ENCODE peak calls at places on chromosomes 2 and 18, in six cellular contexts. X is IMR-90, B is left ventricle myocardium inferior, M is right atrium auricular region, P is astrocyte of the spinal cord, I is pancreas. J is an unnamed sample.

GRCh38 chr18:58288922-58289797 is 245.1 kb downstream of the NEDD4L start:
- DNase-seq in M (no peak), P (peak; percentile 54), I (no peak), B (no peak), X (peak; percentile 65), J (no peak)

GRCh38 chr2:202530038-202530437 is 104.7 kb upstream of the FAM117B start:
- DNase-seq in X (no peak), I (no peak), M (no peak), B (no peak), P (peak; percentile 14), J (no peak)

GRCh38 chr2:42138163-42139016 is 30.8 kb upstream of the EML4 start:
- DNase-seq in P (peak; percentile 98), X (peak; percentile 98), B (no peak), M (no peak), I (peak; percentile 22), J (peak; percentile 96)

GRCh38 chr2:156437272-156437671 is 1.1 kb downstream of the GPD2 start:
- DNase-seq in X (peak; percentile 43), P (no peak), B (no peak), I (no peak), M (peak; percentile 72), J (peak; percentile 71)

GRCh38 chr2:41723531-41723930 is 324.3 kb upstream of the PKDCC start:
- DNase-seq in X (no peak), P (peak; percentile 23), I (no peak), M (no peak), B (no peak), J (no peak)

GRCh38 chr2:82234283-82234682 is 1929.7 kb upstream of the LRRTM1 start:
- DNase-seq in X (no peak), P (no peak), B (no peak), I (no peak), M (no peak), J (no peak)

GRCh38 chr2:207926133-207927076 is 98.9 kb downstream of the PLEKHM3 start:
- DNase-seq in X (peak; percentile 85), P (peak; percentile 52), I (peak; percentile 38), M (peak; percentile 79), B (peak; percentile 25), J (peak; percentile 83)

GRCh38 chr18:39494211-39494896 is 1928.8 kb upstream of the CELF4 start:
- DNase-seq in X (no peak), I (no peak), B (no peak), P (no peak), M (no peak), J (no peak)

GRCh38 chr2:30367232-30368070 is 79.6 kb upstream of the LCLAT1 start:
- DNase-seq in M (no peak), P (peak; percentile 36), B (no peak), X (peak; percentile 86), I (no peak), J (peak; percentile 44)

GRCh38 chr2:122145805-122146204 is 390.4 kb downstream of the TSN start:
- DNase-seq in M (no peak), I (no peak), P (no peak), X (no peak), B (no peak), J (no peak)

GRCh38 chr18:23547806-23548205 is 38.5 kb downstream of the NPC1 start:
- DNase-seq in M (no peak), X (no peak), B (no peak), P (peak; percentile 15), I (no peak), J (peak; percentile 43)

GRCh38 chr2:46722142-46722541 is 193.5 kb downstream of the MCFD2 start:
- DNase-seq in X (no peak), B (no peak), P (no peak), I (no peak), M (no peak), J (no peak)

GRCh38 chr18:75075016-75075305 is 134.0 kb downstream of the PTGR3 start:
- DNase-seq in B (no peak), X (no peak), P (no peak), M (peak; percentile 42), I (no peak), J (no peak)

GRCh38 chr2:71639735-71640134 is 186.4 kb downstream of the DYSF start:
- DNase-seq in X (no peak), M (no peak), I (no peak), P (no peak), B (no peak), J (no peak)

GRCh38 chr2:240655931-240656886 is 26.5 kb downstream of the AQP12B start:
- DNase-seq in B (no peak), X (peak; percentile 49), M (peak; percentile 28), P (peak; percentile 16), I (no peak), J (peak; percentile 14)

GRCh38 chr2:235958631-235959395 is 209.4 kb downstream of the GBX2 start:
- DNase-seq in X (no peak), I (no peak), M (no peak), P (peak; percentile 24), B (no peak), J (no peak)

GRCh38 chr2:95204396-95204795 is 2.9 kb upstream of the ZNF892 start:
- DNase-seq in X (no peak), B (no peak), M (no peak), P (no peak), I (no peak), J (no peak)

GRCh38 chr2:69948032-69948962 is 13.1 kb downstream of the ASPRV1 start:
- DNase-seq in I (no peak), M (peak; percentile 38), P (no peak), B (no peak), X (no peak), J (no peak)

GRCh38 chr2:234861841-234862735 is 89.7 kb upstream of the SH3BP4 start:
- DNase-seq in X (no peak), P (no peak), I (no peak), M (no peak), B (peak; percentile 56), J (peak; percentile 10)

GRCh38 chr18:2906522-2907458 is 60.0 kb downstream of the EMILIN2 start:
- DNase-seq in I (no peak), X (no peak), M (peak; percentile 56), P (no peak), B (no peak), J (no peak)

GRCh38 chr2:151228847-151229497 is 32.7 kb downstream of the RBM43 start:
- DNase-seq in X (no peak), I (no peak), B (no peak), P (peak; percentile 27), M (no peak), J (no peak)

GRCh38 chr2:241833938-241834852 is 24.5 kb downstream of the PDCD1 start:
- DNase-seq in M (peak; percentile 42), P (no peak), X (no peak), B (no peak), I (no peak), J (no peak)

GRCh38 chr2:86337235-86338099 is at the start of gene REEP1:
- DNase-seq in P (peak; percentile 1), M (no peak), B (peak; percentile 40), I (peak; percentile 17), X (no peak), J (no peak)

GRCh38 chr2:235860111-235860510 is 308.1 kb downstream of the GBX2 start:
- DNase-seq in I (no peak), B (no peak), X (no peak), P (peak; percentile 65), M (no peak), J (no peak)

DNA sequence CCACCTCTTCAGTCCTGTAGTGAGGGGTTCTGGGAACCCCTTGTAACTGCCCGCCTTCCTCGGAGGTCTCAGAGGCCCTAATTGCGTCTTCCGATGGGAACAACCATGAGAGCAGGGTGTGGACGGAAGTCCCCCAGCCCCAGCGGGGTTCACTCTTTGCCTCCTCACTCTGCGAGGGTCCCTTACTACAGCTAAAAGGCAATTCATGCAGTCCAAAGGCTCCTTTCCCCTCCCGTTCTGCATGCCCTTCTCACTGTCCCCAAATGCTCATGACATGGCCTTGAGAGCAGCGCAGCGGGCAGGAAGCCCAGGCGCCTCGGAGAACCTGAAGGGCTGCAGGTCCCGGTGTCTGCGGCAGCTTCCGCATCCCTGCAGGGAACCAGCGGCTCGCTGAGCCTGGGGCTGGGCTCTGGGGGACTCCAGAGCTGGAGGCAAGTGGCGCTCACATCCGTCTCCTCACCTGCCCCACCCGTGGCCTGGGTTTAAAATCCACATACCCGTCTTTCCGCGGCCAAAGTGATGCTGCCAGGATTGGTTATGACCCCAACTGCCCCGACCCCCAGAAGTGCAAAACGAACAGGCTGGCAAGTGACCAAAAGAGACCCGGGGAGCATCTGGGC is 534 bp upstream of the CIDEA start:
- DNase-seq in P (no peak), I (peak; percentile 25), M (no peak), B (peak; percentile 49), X (no peak), J (no peak)
- H3K4me3 ChIP-seq in P (peak overlapping the region; percentile 5), I (peak overlapping the region; percentile 25), M (peak overlapping the region; percentile 30), B (peak overlapping the region; percentile 63), X (no peak overlapping the region), J (no peak overlapping the region)

DNA sequence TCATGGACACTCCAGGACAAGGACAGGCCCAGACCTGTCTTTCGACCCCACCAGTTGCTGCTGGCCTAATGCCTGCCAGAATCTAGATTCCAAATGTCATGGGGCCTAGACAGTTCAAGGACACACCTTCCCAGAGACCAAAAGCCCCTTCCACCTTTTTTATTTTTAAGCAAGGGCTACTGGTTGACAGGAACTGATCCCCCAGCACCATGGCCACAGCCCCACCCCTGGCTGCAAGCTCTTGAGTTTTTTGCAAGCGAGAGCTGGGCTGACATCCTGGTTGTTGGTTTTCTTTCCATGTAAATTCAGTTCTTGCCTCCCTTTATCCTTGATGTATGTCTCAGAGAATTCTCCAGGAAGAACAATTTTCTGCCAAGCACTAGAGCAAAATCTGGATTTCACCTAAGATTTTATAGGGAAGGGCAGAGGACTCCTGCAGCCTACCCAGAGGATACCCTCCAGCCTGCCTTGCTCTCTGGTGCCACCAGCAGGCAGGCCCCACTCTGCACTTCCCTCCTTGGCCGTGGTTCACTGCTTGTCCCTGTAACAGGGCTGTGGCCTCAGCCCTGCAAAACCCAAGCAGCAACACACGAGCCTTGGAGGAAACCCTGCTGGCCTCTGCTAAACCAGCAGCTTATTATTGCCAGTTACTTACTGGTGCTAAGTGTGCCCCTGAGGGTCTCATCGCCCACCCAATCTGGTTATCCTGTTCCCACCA is 97.7 kb downstream of the TWIST2 start:
- DNase-seq in M (peak; percentile 83), B (peak; percentile 60), X (peak; percentile 42), P (peak; percentile 44), I (no peak), J (peak; percentile 68)
- TF ChIP-seq CTCF in M (peak; percentile 45), B (peak; percentile 78), X (peak; percentile 77), P (peak; percentile 84), I (peak; percentile 9), J (peak; percentile 88)

GRCh38 chr2:225995788-225996476 is 596.4 kb downstream of the NYAP2 start:
- DNase-seq in M (no peak), P (peak; percentile 55), I (no peak), B (no peak), X (peak; percentile 76), J (peak; percentile 66)

GRCh38 chr2:225998653-225999052 is 599.1 kb downstream of the NYAP2 start:
- DNase-seq in B (no peak), X (peak; percentile 42), M (no peak), I (no peak), P (peak; percentile 13), J (peak; percentile 23)

GRCh38 chr2:225996477-225996858 is 597.0 kb downstream of the NYAP2 start:
- DNase-seq in X (no peak), I (no peak), B (no peak), M (no peak), P (no peak), J (peak; percentile 15)

GRCh38 chr2:225999692-226000091 is 600.2 kb downstream of the NYAP2 start:
- DNase-seq in I (no peak), M (no peak), X (no peak), P (peak; percentile 29), B (no peak), J (peak; percentile 38)

GRCh38 chr2:225998125-225998524 is 598.6 kb downstream of the NYAP2 start:
- DNase-seq in M (no peak), X (no peak), B (no peak), P (no peak), I (no peak), J (peak; percentile 13)
- H3K4me3 ChIP-seq in M (no peak overlapping the region), X (no peak overlapping the region), B (no peak overlapping the region), P (no peak overlapping the region), I (no peak overlapping the region), J (no peak overlapping the region)

GRCh38 chr2:9768388-9768787 is 74.9 kb upstream of the TAF1B start:
- DNase-seq in I (peak; percentile 78), X (no peak), P (no peak), M (no peak), B (no peak), J (no peak)
- TF ChIP-seq CTCF in I (peak; percentile 12), X (peak; percentile 37), P (peak; percentile 44), M (no peak), B (peak; percentile 33), J (no peak)

J was measured in fibroblast of mammary gland.